ENCODE peak calls at places on chromosome 19, in five cellular contexts. One of them, this sample, is unnamed.

GRCh38 chr19:4539697-4540581 is at the start of gene LRG1:
- DNase-seq in GM12878: peak; percentile 30
- DNase-seq in H1: no peak
- DNase-seq in K562: peak; percentile 91
- DNase-seq in HepG2: peak; percentile 86
- DNase-seq in this sample: no peak

GRCh38 chr19:48149430-48149829 is 20.7 kb downstream of the LIG1 start:
- DNase-seq in K562: no peak
- DNase-seq in GM12878: no peak
- DNase-seq in H1: no peak
- DNase-seq in HepG2: no peak
- DNase-seq in this sample: no peak

GRCh38 chr19:35963514-35963913 is 27.3 kb downstream of the LRFN3 start:
- DNase-seq in HepG2: peak; percentile 34
- DNase-seq in GM12878: no peak
- DNase-seq in H1: peak; percentile 88
- DNase-seq in K562: peak; percentile 57
- DNase-seq in this sample: no peak

GRCh38 chr19:40241809-40242384 is 15.4 kb upstream of the CCNP start:
- DNase-seq in HepG2: no peak
- DNase-seq in K562: no peak
- DNase-seq in GM12878: no peak
- DNase-seq in H1: no peak
- DNase-seq in this sample: no peak

GRCh38 chr19:45764487-45764886 is 4.6 kb downstream of the SIX5 start:
- DNase-seq in GM12878: no peak
- DNase-seq in K562: no peak
- DNase-seq in HepG2: no peak
- DNase-seq in H1: peak; percentile 63
- DNase-seq in this sample: peak; percentile 36

GRCh38 chr19:7177926-7178325 is 108.4 kb downstream of the ZNF557 start:
- DNase-seq in GM12878: no peak
- DNase-seq in H1: no peak
- DNase-seq in HepG2: no peak
- DNase-seq in K562: no peak
- DNase-seq in this sample: no peak

GRCh38 chr19:23698711-23699520 is 11.9 kb upstream of the ZNF675 start:
- DNase-seq in GM12878: no peak
- DNase-seq in H1: no peak
- DNase-seq in K562: peak; percentile 66
- DNase-seq in HepG2: no peak
- DNase-seq in this sample: peak; percentile 42

GRCh38 chr19:49157445-49158224 is at the start of gene TRPM4:
- DNase-seq in K562: peak; percentile 96
- DNase-seq in GM12878: no peak
- DNase-seq in HepG2: peak; percentile 61
- DNase-seq in H1: peak; percentile 95
- DNase-seq in this sample: peak; percentile 92

GRCh38 chr19:3985643-3986259 is 488 bp upstream of the EEF2 start:
- DNase-seq in K562: no peak
- DNase-seq in HepG2: no peak
- DNase-seq in GM12878: no peak
- DNase-seq in H1: no peak
- DNase-seq in this sample: no peak

GRCh38 chr19:4144666-4145261 is 8.7 kb upstream of the CREB3L3 start:
- DNase-seq in H1: no peak
- DNase-seq in GM12878: no peak
- DNase-seq in HepG2: no peak
- DNase-seq in K562: peak; percentile 60
- DNase-seq in this sample: peak; percentile 12

GRCh38 chr19:42274065-42274682 is 5.1 kb downstream of the CIC start:
- DNase-seq in H1: no peak
- DNase-seq in GM12878: no peak
- DNase-seq in K562: no peak
- DNase-seq in HepG2: no peak
- DNase-seq in this sample: no peak

DNA sequence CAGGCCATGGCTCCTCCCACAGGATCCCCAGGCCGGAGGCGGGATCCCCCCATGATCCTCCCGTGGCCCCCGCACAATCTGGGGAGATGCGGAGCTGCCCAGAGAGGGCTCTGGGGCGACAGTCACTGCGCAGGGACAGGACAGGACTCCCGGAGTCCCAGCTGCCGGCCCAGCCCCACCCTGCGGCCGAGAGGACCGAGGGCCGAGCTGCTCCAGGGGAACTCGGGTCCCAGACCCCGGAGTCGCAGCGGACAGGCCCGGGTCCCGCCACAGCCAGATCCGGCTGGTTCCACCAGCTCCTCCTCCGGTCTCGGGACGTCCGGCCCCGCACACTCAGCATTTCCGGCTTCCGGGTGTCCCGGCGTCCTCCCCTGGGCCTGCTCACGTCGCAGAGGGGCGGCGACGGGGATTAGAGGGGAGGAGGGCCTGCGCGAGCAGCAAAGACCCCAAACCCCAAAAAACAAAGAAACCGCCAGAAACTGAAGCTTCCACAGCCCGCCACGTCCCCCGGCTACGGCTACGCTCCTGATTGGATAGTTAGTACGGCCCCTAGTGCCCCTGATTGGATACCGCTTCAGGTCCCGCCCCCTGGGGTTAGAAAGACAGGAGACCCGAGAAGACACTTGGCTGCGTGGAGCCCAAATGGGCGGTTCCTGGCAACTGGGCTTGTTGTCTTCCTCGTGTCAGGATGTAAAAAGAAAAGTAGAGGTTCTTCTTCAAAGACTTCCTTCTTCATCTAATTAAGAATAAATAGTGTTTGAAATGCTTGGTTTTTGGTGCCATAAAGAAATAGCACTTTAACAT is 21.3 kb upstream of the OR10H1 start:
- DNase-seq in GM12878: peak; percentile 61
- DNase-seq in K562: peak; percentile 98
- DNase-seq in H1: no peak
- DNase-seq in HepG2: peak; percentile 94
- DNase-seq in this sample: peak; percentile 88
- TF ChIP-seq EP300 in GM12878: no peak
- TF ChIP-seq EP300 in K562: no peak
- TF ChIP-seq EP300 in H1: no peak
- TF ChIP-seq EP300 in HepG2: no peak
- TF ChIP-seq EP300 in this sample: no peak

GRCh38 chr19:17999685-18000479 is 8.1 kb upstream of the ARRDC2 start:
- DNase-seq in H1: no peak
- DNase-seq in K562: peak; percentile 95
- DNase-seq in HepG2: no peak
- DNase-seq in GM12878: no peak
- DNase-seq in this sample: no peak

GRCh38 chr19:18002347-18002850 is 5.6 kb upstream of the ARRDC2 start:
- DNase-seq in GM12878: no peak
- DNase-seq in K562: no peak
- DNase-seq in H1: no peak
- DNase-seq in HepG2: no peak
- DNase-seq in this sample: peak; percentile 27

GRCh38 chr19:18000480-18000980 is 7.4 kb upstream of the ARRDC2 start:
- DNase-seq in GM12878: no peak
- DNase-seq in H1: no peak
- DNase-seq in HepG2: no peak
- DNase-seq in K562: no peak
- DNase-seq in this sample: no peak

GRCh38 chr19:18001837-18002345 is 6.1 kb upstream of the ARRDC2 start:
- DNase-seq in HepG2: no peak
- DNase-seq in K562: no peak
- DNase-seq in GM12878: no peak
- DNase-seq in H1: no peak
- DNase-seq in this sample: peak; percentile 42

DNA sequence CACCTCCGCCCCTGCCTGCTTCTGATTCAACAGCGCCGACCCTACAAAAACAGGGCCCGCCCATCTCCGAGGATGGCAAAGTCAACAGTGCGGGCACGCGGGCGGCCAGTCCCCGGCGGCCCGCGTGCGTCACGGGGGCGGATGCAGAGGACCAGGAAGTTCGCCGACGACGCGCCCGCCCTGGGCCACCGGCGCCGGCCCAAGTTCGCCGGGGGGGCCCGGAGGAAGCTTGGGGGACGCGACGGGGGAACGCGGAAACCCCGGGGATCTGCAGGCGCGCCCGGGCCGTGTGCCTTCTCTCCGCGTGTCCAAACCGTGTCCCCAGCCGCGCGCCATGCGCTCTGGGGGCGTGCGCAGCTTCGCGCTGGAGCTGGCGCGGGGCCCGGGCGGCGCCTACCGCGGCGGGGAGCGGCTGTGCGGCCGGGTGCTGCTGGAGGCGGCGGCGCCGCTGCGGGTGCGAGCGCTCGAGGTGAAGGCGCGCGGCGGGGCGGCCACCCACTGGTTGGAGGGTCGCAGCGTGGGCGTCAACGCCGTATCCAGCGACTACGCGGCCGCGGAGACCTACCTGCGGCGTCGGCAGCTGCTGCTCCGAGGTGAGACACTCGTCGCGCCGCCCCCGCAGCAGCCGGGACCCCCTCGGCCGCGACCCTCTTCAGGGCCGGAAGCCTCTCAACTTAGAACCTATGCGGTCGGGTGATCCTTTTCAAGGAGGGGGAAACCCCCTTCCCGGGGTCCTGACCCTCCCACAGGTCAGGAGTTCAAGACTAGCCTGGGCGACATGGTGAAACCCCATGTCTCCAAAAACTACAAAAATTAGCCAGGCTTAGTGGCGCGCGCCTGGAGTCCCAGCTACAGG is 6.8 kb upstream of the ARRDC2 start:
- DNase-seq in H1: peak; percentile 77
- DNase-seq in K562: peak; percentile 90
- DNase-seq in HepG2: peak; percentile 70
- DNase-seq in GM12878: no peak
- DNase-seq in this sample: peak; percentile 92
- H2AFZ ChIP-seq in H1: no peak overlapping the region
- H2AFZ ChIP-seq in K562: peak overlapping the region; percentile 84
- H2AFZ ChIP-seq in HepG2: no peak overlapping the region
- H2AFZ ChIP-seq in GM12878: peak overlapping the region; percentile 62
- H2AFZ ChIP-seq in this sample: peak overlapping the region; percentile 79

DNA sequence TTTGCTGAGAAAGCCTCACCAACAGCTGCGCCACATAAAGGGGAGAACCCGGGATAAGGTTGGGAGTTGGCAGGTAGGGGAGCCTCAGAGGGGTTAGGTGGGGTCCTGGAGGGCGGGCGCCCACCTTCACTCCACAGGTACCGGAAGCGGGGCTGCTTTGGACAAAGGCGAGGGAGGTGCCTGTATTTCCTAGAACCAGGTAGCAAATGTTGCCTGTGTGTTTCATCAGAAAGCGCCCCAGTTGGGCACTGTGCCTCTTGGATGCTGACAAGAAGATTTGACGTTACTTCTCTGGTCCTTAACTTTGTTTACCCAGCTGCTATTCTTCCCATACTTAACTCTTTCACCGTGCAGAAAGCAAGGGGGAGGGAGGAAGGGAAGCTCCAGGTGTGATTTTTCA is 278.9 kb downstream of the ZNF536 start:
- DNase-seq in K562: no peak
- DNase-seq in H1: no peak
- DNase-seq in HepG2: no peak
- DNase-seq in GM12878: no peak
- DNase-seq in this sample: no peak
- TF ChIP-seq YY1 in K562: no peak
- TF ChIP-seq YY1 in H1: no peak
- TF ChIP-seq YY1 in HepG2: no peak
- TF ChIP-seq YY1 in GM12878: no peak
- TF ChIP-seq YY1 in this sample: no peak

GRCh38 chr19:18750295-18750970 is 40.7 kb downstream of the COMP start:
- DNase-seq in K562: no peak
- DNase-seq in GM12878: no peak
- DNase-seq in H1: no peak
- DNase-seq in HepG2: no peak
- DNase-seq in this sample: no peak
- TF ChIP-seq EP300 in K562: no peak
- TF ChIP-seq EP300 in GM12878: no peak
- TF ChIP-seq EP300 in H1: no peak
- TF ChIP-seq EP300 in HepG2: no peak
- TF ChIP-seq EP300 in this sample: no peak

GRCh38 chr19:1020868-1021425 is at the start of gene TMEM259:
- DNase-seq in H1: peak; percentile 97
- DNase-seq in K562: peak; percentile 97
- DNase-seq in GM12878: peak; percentile 92
- DNase-seq in HepG2: peak; percentile 92
- DNase-seq in this sample: peak; percentile 99
- H2AFZ ChIP-seq in H1: no peak within 1 kb of the TSS
- H2AFZ ChIP-seq in K562: peak within 1 kb of the TSS; percentile 92
- H2AFZ ChIP-seq in GM12878: peak within 1 kb of the TSS; percentile 95
- H2AFZ ChIP-seq in HepG2: no peak within 1 kb of the TSS
- H2AFZ ChIP-seq in this sample: peak within 1 kb of the TSS; percentile 30

GRCh38 chr19:33906578-33907335 is 110.1 kb downstream of the KCTD15 start:
- DNase-seq in K562: no peak
- DNase-seq in GM12878: no peak
- DNase-seq in HepG2: peak; percentile 6
- DNase-seq in H1: peak; percentile 73
- DNase-seq in this sample: no peak
- TF ChIP-seq YY1 in K562: no peak
- TF ChIP-seq YY1 in GM12878: no peak
- TF ChIP-seq YY1 in HepG2: no peak
- TF ChIP-seq YY1 in H1: no peak
- TF ChIP-seq YY1 in this sample: no peak

DNA sequence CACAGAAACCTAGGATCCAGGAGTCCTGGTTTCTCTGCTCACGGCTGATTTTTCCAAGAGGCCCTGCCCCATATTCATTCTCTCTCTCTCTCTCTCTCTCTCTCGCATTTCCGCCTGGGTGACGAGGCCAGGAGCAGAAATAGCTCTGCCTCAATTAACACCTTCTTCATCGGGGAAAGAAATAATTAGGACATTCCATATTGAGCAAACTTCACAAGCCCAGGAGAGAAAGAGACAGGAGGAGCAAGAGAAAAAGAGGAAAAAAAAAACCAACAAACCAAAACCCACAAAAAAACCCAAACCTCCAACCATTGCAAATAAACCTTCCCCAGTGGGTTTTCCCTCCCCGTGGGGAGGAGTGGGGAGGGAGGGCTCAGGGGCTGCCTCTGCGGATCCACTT is 143.0 kb downstream of the CACNA1A start:
- DNase-seq in HepG2: no peak
- DNase-seq in K562: no peak
- DNase-seq in GM12878: no peak
- DNase-seq in H1: no peak
- DNase-seq in this sample: no peak
- TF ChIP-seq EP300 in HepG2: no peak
- TF ChIP-seq EP300 in K562: no peak
- TF ChIP-seq EP300 in GM12878: no peak
- TF ChIP-seq EP300 in H1: no peak
- TF ChIP-seq EP300 in this sample: no peak